ENCODE peak calls at places on chromosomes 11 and 22, in four cellular contexts. S is uterus, D is WERI-Rb-1, E is coronary artery. H is an unnamed sample.

GRCh38 chr11:18608373-18608772 is 8.8 kb downstream of the MISFA start:
- DNase-seq in D (no peak), E (no peak), S (no peak), H (no peak)

GRCh38 chr11:1553808-1554594 is 18.1 kb downstream of the DUSP8 start:
- DNase-seq in D (peak; percentile 38), S (no peak), E (no peak), H (no peak)

GRCh38 chr11:113083571-113083970 is 122.4 kb downstream of the NCAM1 start:
- DNase-seq in D (no peak), E (no peak), S (no peak), H (no peak)

GRCh38 chr22:27283714-27284113 is 517.8 kb downstream of the MN1 start:
- DNase-seq in D (no peak), E (no peak), S (no peak), H (no peak)

GRCh38 chr22:24429411-24430365 is 2.3 kb downstream of the ADORA2A start:
- DNase-seq in S (no peak), E (no peak), D (no peak), H (no peak)

GRCh38 chr22:28112548-28113043 is 193.5 kb upstream of the PITPNB start:
- DNase-seq in E (no peak), S (peak; percentile 33), D (peak; percentile 95), H (peak; percentile 9)

GRCh38 chr22:36737776-36738175 is 34.2 kb upstream of the CACNG2 start:
- DNase-seq in S (no peak), E (peak; percentile 66), D (no peak), H (no peak)

GRCh38 chr11:93221539-93221938 is 23.7 kb upstream of the SLC36A4 start:
- DNase-seq in E (no peak), D (no peak), S (no peak), H (no peak)

GRCh38 chr11:2264366-2265011 is 5.9 kb downstream of the ASCL2 start:
- DNase-seq in D (no peak), S (no peak), E (peak; percentile 55), H (no peak)

GRCh38 chr22:19991645-19992451 is 24.8 kb downstream of the ARVCF start:
- DNase-seq in E (peak; percentile 89), S (no peak), D (no peak), H (no peak)

GRCh38 chr11:10998674-10999073 is 140.8 kb upstream of the ZBED5 start:
- DNase-seq in D (no peak), E (no peak), S (no peak), H (no peak)

GRCh38 chr11:74371269-74372039 is 26.8 kb downstream of the PGM2L1 start:
- DNase-seq in D (no peak), S (no peak), E (no peak), H (no peak)

GRCh38 chr11:82846037-82846383 is 54.2 kb downstream of the PRCP start:
- DNase-seq in S (no peak), D (no peak), E (no peak), H (no peak)

GRCh38 chr11:111310723-111311122 is 12.4 kb downstream of the POU2AF3 start:
- DNase-seq in E (no peak), D (no peak), S (no peak), H (no peak)

GRCh38 chr11:113546757-113547507 is 71.7 kb upstream of the DRD2 start:
- DNase-seq in E (no peak), S (no peak), D (no peak), H (no peak)

GRCh38 chr22:22565991-22566390 is 6.9 kb upstream of the PRAME start:
- DNase-seq in D (no peak), S (no peak), E (no peak), H (no peak)

GRCh38 chr22:44406581-44407403 is 91.2 kb downstream of the RTL6 start:
- DNase-seq in E (no peak), S (no peak), D (no peak), H (no peak)

GRCh38 chr11:7256943-7257342 is 5.2 kb downstream of the SYT9 start:
- DNase-seq in D (no peak), S (no peak), E (no peak), H (no peak)

GRCh38 chr11:17256512-17256911 is 20.0 kb upstream of the NUCB2 start:
- DNase-seq in E (no peak), S (no peak), D (no peak), H (no peak)

GRCh38 chr22:39212721-39213376 is 31.9 kb downstream of the PDGFB start:
- DNase-seq in D (no peak), E (peak; percentile 47), S (no peak), H (no peak)

GRCh38 chr11:59787816-59788215 is 22.8 kb downstream of the MRPL16 start:
- DNase-seq in S (no peak), D (no peak), E (no peak), H (no peak)

GRCh38 chr11:76947790-76948189 is 86.4 kb upstream of the B3GNT6 start:
- DNase-seq in D (no peak), E (no peak), S (no peak), H (no peak)

GRCh38 chr22:47574551-47574950 is 812.1 kb downstream of the TBC1D22A start:
- DNase-seq in E (no peak), S (no peak), D (no peak), H (no peak)

GRCh38 chr11:128555606-128556005 is 31.8 kb downstream of the ETS1 start:
- DNase-seq in E (no peak), D (peak; percentile 32), S (no peak), H (no peak)

GRCh38 chr11:130389315-130389935 is 39.0 kb downstream of the ADAMTS8 start:
- DNase-seq in D (no peak), S (no peak), E (no peak), H (no peak)

GRCh38 chr11:128210148-128210940 is 377.0 kb downstream of the ETS1 start:
- DNase-seq in D (no peak), E (no peak), S (peak; percentile 44), H (peak; percentile 29)

GRCh38 chr11:27926981-27927481 is 180.9 kb downstream of the KIF18A start:
- DNase-seq in S (no peak), E (no peak), D (peak; percentile 11), H (no peak)

GRCh38 chr22:23268877-23269276 is 88.6 kb downstream of the BCR start:
- DNase-seq in S (no peak), E (no peak), D (no peak), H (no peak)

GRCh38 chr11:64123102-64123434 is 42.8 kb downstream of the MACROD1 start:
- DNase-seq in S (no peak), E (no peak), D (no peak), H (no peak)

GRCh38 chr22:38564669-38565068 is 5.3 kb downstream of the DMC1 start:
- DNase-seq in D (no peak), E (no peak), S (no peak), H (no peak)

DNA sequence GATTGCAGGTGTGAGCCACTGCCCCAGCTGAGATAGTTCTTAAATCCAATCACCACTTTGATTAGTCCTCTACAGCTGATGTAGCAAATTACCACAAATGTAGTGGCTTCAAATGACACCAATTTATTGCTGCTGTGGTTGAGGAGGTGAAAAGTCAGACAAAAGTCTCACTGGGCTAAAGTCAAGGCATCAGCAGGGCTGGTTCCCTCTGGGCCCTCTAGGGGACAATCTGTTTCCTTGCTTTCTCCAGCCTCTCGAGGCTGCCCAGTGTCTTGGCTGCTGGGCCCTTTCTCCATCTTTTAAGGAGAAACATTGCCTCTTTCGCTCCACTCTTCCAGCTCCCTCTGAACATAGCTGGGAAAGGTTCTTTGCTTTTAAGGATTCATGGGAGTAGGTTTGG is 50.5 kb upstream of the SHANK2 start:
- DNase-seq in D (no peak), S (no peak), E (no peak), H (no peak)
- TF ChIP-seq CTCF in D (peak; percentile 29), S (no peak), E (no peak), H (no peak)

DNA sequence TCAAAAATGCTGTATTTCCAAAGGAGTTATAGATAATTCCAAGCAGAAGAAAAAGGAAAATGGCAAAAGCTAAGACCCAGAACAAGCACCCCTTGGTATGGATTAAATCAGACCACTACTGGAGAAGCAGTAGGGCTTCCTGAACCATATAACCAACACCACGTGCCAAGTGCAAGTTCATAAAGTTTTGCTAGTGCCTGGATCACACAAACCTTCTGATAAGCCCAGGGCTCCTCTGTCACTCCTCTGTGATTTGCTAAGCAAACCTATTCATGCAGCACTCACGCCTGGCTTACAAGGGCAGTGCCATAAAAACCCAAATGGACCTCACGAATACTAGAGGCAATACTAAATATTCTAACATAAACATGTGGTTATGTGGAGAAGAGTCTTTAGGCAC is 13.3 kb downstream of the LARGE1 start:
- DNase-seq in D (no peak), S (no peak), E (no peak), H (no peak)
- H3K4me3 ChIP-seq in D (no peak overlapping the region), S (no peak overlapping the region), E (no peak overlapping the region), H (no peak overlapping the region)

DNA sequence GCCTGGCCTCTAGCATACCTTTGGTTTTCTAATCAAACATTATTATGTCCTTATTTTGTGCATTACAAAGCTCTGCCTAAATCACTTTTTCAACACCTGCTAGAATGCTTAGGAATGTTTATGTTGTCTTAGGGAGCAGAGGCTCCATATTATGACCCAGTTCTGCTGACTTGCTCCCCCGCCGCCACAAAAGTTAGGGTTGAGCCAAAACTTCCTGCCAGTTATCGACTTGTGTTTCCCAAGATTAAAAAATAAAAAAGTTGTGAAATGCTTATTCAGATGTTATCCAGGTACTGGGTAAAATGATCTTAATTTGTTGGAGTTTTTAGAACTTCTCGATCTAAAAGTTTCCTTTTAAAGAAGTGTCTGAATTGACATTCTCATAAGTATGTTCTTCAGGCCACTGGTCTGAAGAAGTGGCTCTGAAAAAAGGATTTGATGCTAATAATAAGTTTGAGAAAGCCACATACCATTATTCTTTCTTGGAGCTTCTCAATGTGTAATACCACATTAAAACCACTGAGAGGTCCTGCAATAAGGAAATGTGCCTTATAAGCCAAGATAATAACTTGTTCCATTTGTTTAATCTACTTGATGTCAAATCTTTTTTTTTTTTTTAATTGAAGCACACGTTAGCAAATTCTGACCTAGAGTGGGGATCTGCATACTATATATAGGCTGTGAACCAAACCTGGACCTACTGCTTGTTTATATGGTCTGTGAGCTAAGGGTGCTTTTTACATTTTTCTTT is 2.2 kb downstream of the RNF185 start:
- DNase-seq in D (no peak), S (no peak), E (no peak), H (no peak)
- TF ChIP-seq CTCF in D (no peak), S (no peak), E (no peak), H (peak; percentile 7)

DNA sequence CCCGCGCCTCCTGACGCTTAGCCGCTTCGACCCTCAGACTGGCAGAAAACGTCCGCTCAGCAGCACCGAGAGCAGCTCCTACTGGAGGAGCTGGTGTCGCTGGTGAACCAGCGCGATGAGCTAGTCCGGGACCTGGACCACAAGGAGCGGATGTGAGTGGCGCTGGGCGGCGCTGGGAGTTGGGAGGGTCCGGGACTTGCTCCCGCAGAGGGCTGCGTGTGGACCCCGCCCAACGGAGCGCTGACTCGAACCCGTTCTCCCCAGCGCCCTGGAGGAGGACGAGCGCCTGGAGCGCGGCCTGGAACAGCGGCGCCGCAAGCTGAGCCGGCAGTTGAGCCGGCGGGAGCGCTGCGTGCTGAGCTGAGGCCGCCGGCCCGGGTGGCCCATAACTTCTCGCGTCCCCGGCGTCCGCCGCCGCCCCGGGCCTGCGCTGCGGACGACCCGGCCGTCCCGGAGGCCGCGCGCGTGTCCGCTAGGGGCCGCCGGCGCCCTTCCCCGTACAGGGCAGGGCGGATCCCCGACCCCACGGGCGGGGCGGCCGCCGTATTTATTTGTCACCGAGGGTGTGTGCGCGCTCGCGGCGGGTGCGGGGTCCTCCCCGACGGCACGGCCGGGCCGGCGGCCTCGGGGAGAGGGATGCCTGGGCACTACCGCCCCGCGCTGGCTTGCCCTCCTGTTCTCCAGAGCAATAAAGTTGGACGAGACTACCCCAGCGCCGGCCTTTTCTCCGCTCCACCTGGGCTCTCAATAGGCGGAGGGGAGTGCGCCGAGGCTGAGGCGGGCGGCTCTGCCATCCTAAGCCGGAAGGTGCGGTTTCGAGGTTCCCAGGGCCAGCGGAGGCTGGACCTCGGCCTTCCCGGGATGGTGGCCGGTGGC is 3.4 kb downstream of the KCNK7 start:
- DNase-seq in S (no peak), D (no peak), E (no peak), H (no peak)
- H3K4me3 ChIP-seq in S (no peak overlapping the region), D (no peak overlapping the region), E (no peak overlapping the region), H (no peak overlapping the region)